ENCODE peak calls at places on chromosomes 16 and 17, in five cellular contexts. R is stimulated activated effector memory CD8-positive, alpha-beta T cell treated with anti-CD3 and anti-CD28 coated beads, Interleukin-12 subunit alpha, Interleukin-12 subunit beta, amount 100 ng/mL, for 72 hours; C is left lobe of liver; J is activated T-cell treated with anti-CD3 and anti-CD28 coated beads for 48 hours; S is stimulated activated CD4-positive, alpha-beta T cell treated with anti-CD3 and anti-CD28 coated beads, Interleukin-4, amount 100 ng/mL, for 24 hours. N is an unnamed sample.

GRCh38 chr17:51486091-51486490 is 225.7 kb downstream of the UTP18 start:
- DNase-seq in R (no peak), S (no peak), C (no peak), J (no peak), N (no peak)

GRCh38 chr17:57672205-57672632 is 72.9 kb downstream of the CCDC182 start:
- DNase-seq in S (no peak), J (no peak), R (no peak), C (peak), N (no peak)

GRCh38 chr16:10616744-10617640 is 36.6 kb upstream of the EMP2 start:
- DNase-seq in J (no peak), S (no peak), R (no peak), C (peak), N (no peak)

GRCh38 chr17:82031303-82031884 is at the start of gene RAC3:
- DNase-seq in C (no peak), R (no peak), J (no peak), S (no peak), N (peak)

GRCh38 chr16:23920446-23920845 is 84.7 kb downstream of the PRKCB start:
- DNase-seq in J (no peak), R (peak), C (no peak), S (no peak), N (no peak)

GRCh38 chr16:53695070-53695469 is 8.6 kb downstream of the RPGRIP1L start:
- DNase-seq in S (no peak), J (no peak), C (no peak), R (no peak), N (no peak)

GRCh38 chr17:75832652-75833400 is 11.4 kb downstream of the UNC13D start:
- DNase-seq in C (no peak), S (no peak), J (no peak), R (no peak), N (no peak)

GRCh38 chr17:197352-197751 is 15.9 kb upstream of the DOC2B start:
- DNase-seq in R (no peak), S (no peak), J (no peak), C (no peak), N (no peak)

GRCh38 chr17:74125160-74125559 is 78.3 kb upstream of the RPL38 start:
- DNase-seq in S (no peak), R (no peak), C (no peak), J (no peak), N (no peak)

GRCh38 chr16:57145046-57145963 is 40.5 kb downstream of the PSME3IP1 start:
- DNase-seq in J (no peak), R (no peak), S (no peak), C (peak), N (no peak)

GRCh38 chr16:35560637-35560984 is 2101.2 kb downstream of the TP53TG3F start:
- DNase-seq in R (no peak), S (no peak), C (no peak), J (no peak), N (no peak)

GRCh38 chr17:83067071-83067717 is 12.2 kb upstream of the METRNL start:
- DNase-seq in C (no peak), S (no peak), R (no peak), J (no peak), N (no peak)

GRCh38 chr17:66426397-66427033 is 124.1 kb downstream of the PRKCA start:
- DNase-seq in S (peak), R (peak), C (no peak), J (peak), N (peak)

GRCh38 chr17:56592487-56593072 is 919 bp upstream of the NOG start:
- DNase-seq in C (peak), J (peak), R (peak), S (peak), N (peak)

GRCh38 chr16:3738541-3738940 is 21.2 kb upstream of the TRAP1 start:
- DNase-seq in C (no peak), J (no peak), S (no peak), R (no peak), N (no peak)

GRCh38 chr17:80991645-80992076 is at the start of gene CHMP6:
- DNase-seq in J (peak), R (peak), S (peak), C (peak), N (peak)

GRCh38 chr17:57356722-57357391 is 100.5 kb downstream of the MSI2 start:
- DNase-seq in S (no peak), R (no peak), C (no peak), J (no peak), N (no peak)

GRCh38 chr16:56547120-56547948 is 17.5 kb upstream of the MT4 start:
- DNase-seq in R (no peak), S (no peak), J (no peak), C (no peak), N (no peak)

GRCh38 chr17:75814900-75815373 is 29.3 kb downstream of the UNC13D start:
- DNase-seq in C (no peak), J (no peak), R (no peak), S (no peak), N (no peak)

GRCh38 chr16:70577256-70577698 is 53.7 kb downstream of the SF3B3 start:
- DNase-seq in C (no peak), S (peak), J (no peak), R (no peak), N (no peak)

GRCh38 chr17:74972107-74972972 is at the start of gene HID1:
- DNase-seq in C (peak), R (peak), S (peak), J (peak), N (peak)

GRCh38 chr16:86951831-86952598 is 365.2 kb downstream of the C16orf95 start:
- DNase-seq in C (no peak), S (no peak), R (no peak), J (no peak), N (no peak)

GRCh38 chr16:63188076-63188771 is 1152.0 kb upstream of the CDH8 start:
- DNase-seq in J (no peak), C (no peak), R (no peak), S (no peak), N (no peak)

GRCh38 chr17:81043725-81044427 is 8.9 kb downstream of the BAIAP2 start:
- DNase-seq in S (no peak), C (peak), R (no peak), J (no peak), N (no peak)

GRCh38 chr16:77937473-77938195 is 84.7 kb upstream of the CLEC3A start:
- DNase-seq in C (no peak), S (no peak), R (no peak), J (no peak), N (no peak)

GRCh38 chr17:44522883-44523671 is 19.9 kb upstream of the GPATCH8 start:
- DNase-seq in S (peak), J (peak), C (peak), R (peak), N (peak)

GRCh38 chr17:17840751-17841591 is 4.2 kb upstream of the SREBF1 start:
- DNase-seq in R (peak), J (no peak), S (no peak), C (no peak), N (no peak)

GRCh38 chr17:65785109-65785508 is 223.7 kb upstream of the AXIN2 start:
- DNase-seq in R (no peak), J (no peak), C (no peak), S (no peak), N (no peak)

GRCh38 chr17:57407287-57408063 is 151.2 kb downstream of the MSI2 start:
- DNase-seq in R (no peak), S (no peak), J (no peak), C (no peak), N (no peak)

GRCh38 chr17:78888911-78889496 is 14.0 kb downstream of the CEP295NL start:
- DNase-seq in R (no peak), J (no peak), C (no peak), S (no peak), N (no peak)

GRCh38 chr17:28741358-28742349 is 2.2 kb upstream of the TRAF4 start:
- DNase-seq in J (no peak), S (peak), C (no peak), R (no peak), N (peak)

GRCh38 chr17:53818894-53819293 is 3.8 kb upstream of the KIF2B start:
- DNase-seq in J (no peak), S (no peak), R (no peak), C (no peak), N (no peak)

GRCh38 chr17:42809250-42809649 is 10.6 kb downstream of the CNTD1 start:
- DNase-seq in C (peak), R (no peak), J (no peak), S (no peak), N (no peak)

GRCh38 chr17:2108170-2108569 is 53.3 kb downstream of the HIC1 start:
- DNase-seq in J (no peak), C (no peak), R (no peak), S (no peak), N (no peak)

GRCh38 chr17:81479175-81479574 is 33.4 kb downstream of the ACTG1 start:
- DNase-seq in J (no peak), S (no peak), C (no peak), R (no peak), N (no peak)